ENCODE peak calls at places on chromosomes 12 and 14, in four cellular contexts. E is uterus, W is HTR-8/SVneo, Z is AML-193. P is an unnamed sample.

GRCh38 chr12:74619886-74620285 is 82.3 kb downstream of the ATXN7L3B start:
- DNase-seq in E (no peak), W (no peak), Z (no peak), P (no peak)

GRCh38 chr14:33943484-33943883 is 7.4 kb downstream of the EGLN3 start:
- DNase-seq in E (no peak), W (no peak), Z (no peak), P (no peak)

GRCh38 chr14:57051633-57052032 is 217.1 kb downstream of the EXOC5 start:
- DNase-seq in E (no peak), W (no peak), Z (no peak), P (no peak)

GRCh38 chr12:62006076-62006732 is 254.0 kb upstream of the USP15 start:
- DNase-seq in E (no peak), W (peak), Z (peak), P (no peak)

GRCh38 chr12:54207539-54208267 is 18.9 kb upstream of the SMUG1 start:
- DNase-seq in E (peak), W (peak), Z (peak), P (no peak)

GRCh38 chr14:37901978-37902377 is 305.7 kb upstream of the SSTR1 start:
- DNase-seq in E (no peak), W (no peak), Z (no peak), P (no peak)

GRCh38 chr12:113271853-113272561 is 50.7 kb downstream of the TPCN1 start:
- DNase-seq in E (peak), W (peak), Z (no peak), P (peak)

GRCh38 chr14:21748869-21749303 is 75.3 kb upstream of the OR4E1 start:
- DNase-seq in E (peak), W (peak), Z (peak), P (no peak)

GRCh38 chr12:108611884-108612415 is 14.1 kb upstream of the TMEM119 start:
- DNase-seq in E (no peak), W (peak), Z (peak), P (no peak)

GRCh38 chr12:27936196-27936595 is 36.3 kb downstream of the PTHLH start:
- DNase-seq in E (no peak), W (no peak), Z (no peak), P (no peak)

P was measured in amniotic stem cell.